ENCODE peak calls at places on chromosomes 4 and X, in nine cellular contexts. One of them, this sample, is unnamed.

GRCh38 chrX:49172280-49172780 is 632 bp downstream of the PLP2 start:
- DNase-seq in activated naive CD8-positive, alpha-beta T cell treated with anti-CD3 and anti-CD28 coated beads, Interleukin-2, amount 50 U/mL, for 24 hours: peak
- DNase-seq in COLO829: no peak
- DNase-seq in stimulated activated CD4-positive, alpha-beta T cell treated with anti-CD3 and anti-CD28 coated beads, Interleukin-4, amount 100 ng/mL, for 24 hours: peak
- DNase-seq in lower lobe of right lung: peak
- DNase-seq in stimulated activated CD8-positive, alpha-beta memory T cell treated with anti-CD3 and anti-CD28 coated beads, Interleukin-15, amount 100 ng/mL, for 24 hours: peak
- DNase-seq in NCI-H69: peak
- DNase-seq in mesothelial cell of epicardium: no peak
- DNase-seq in HEK293T: no peak
- DNase-seq in this sample: peak

GRCh38 chrX:70134116-70134477 is 850 bp downstream of the IGBP1 start:
- DNase-seq in activated naive CD8-positive, alpha-beta T cell treated with anti-CD3 and anti-CD28 coated beads, Interleukin-2, amount 50 U/mL, for 24 hours: no peak
- DNase-seq in COLO829: no peak
- DNase-seq in stimulated activated CD4-positive, alpha-beta T cell treated with anti-CD3 and anti-CD28 coated beads, Interleukin-4, amount 100 ng/mL, for 24 hours: peak
- DNase-seq in lower lobe of right lung: no peak
- DNase-seq in stimulated activated CD8-positive, alpha-beta memory T cell treated with anti-CD3 and anti-CD28 coated beads, Interleukin-15, amount 100 ng/mL, for 24 hours: no peak
- DNase-seq in NCI-H69: peak
- DNase-seq in mesothelial cell of epicardium: no peak
- DNase-seq in HEK293T: peak
- DNase-seq in this sample: peak

GRCh38 chr4:184961693-184962092 is 56.6 kb upstream of the HELT start:
- DNase-seq in activated naive CD8-positive, alpha-beta T cell treated with anti-CD3 and anti-CD28 coated beads, Interleukin-2, amount 50 U/mL, for 24 hours: no peak
- DNase-seq in COLO829: no peak
- DNase-seq in stimulated activated CD4-positive, alpha-beta T cell treated with anti-CD3 and anti-CD28 coated beads, Interleukin-4, amount 100 ng/mL, for 24 hours: no peak
- DNase-seq in lower lobe of right lung: no peak
- DNase-seq in stimulated activated CD8-positive, alpha-beta memory T cell treated with anti-CD3 and anti-CD28 coated beads, Interleukin-15, amount 100 ng/mL, for 24 hours: no peak
- DNase-seq in NCI-H69: peak
- DNase-seq in mesothelial cell of epicardium: no peak
- DNase-seq in HEK293T: peak
- DNase-seq in this sample: no peak

GRCh38 chr4:110088670-110089069 is 109.7 kb downstream of the ELOVL6 start:
- DNase-seq in activated naive CD8-positive, alpha-beta T cell treated with anti-CD3 and anti-CD28 coated beads, Interleukin-2, amount 50 U/mL, for 24 hours: no peak
- DNase-seq in COLO829: no peak
- DNase-seq in stimulated activated CD4-positive, alpha-beta T cell treated with anti-CD3 and anti-CD28 coated beads, Interleukin-4, amount 100 ng/mL, for 24 hours: peak
- DNase-seq in lower lobe of right lung: no peak
- DNase-seq in stimulated activated CD8-positive, alpha-beta memory T cell treated with anti-CD3 and anti-CD28 coated beads, Interleukin-15, amount 100 ng/mL, for 24 hours: no peak
- DNase-seq in NCI-H69: no peak
- DNase-seq in mesothelial cell of epicardium: no peak
- DNase-seq in HEK293T: no peak
- DNase-seq in this sample: peak

GRCh38 chrX:120790118-120790517 is 85.5 kb downstream of the CT47B1 start:
- DNase-seq in activated naive CD8-positive, alpha-beta T cell treated with anti-CD3 and anti-CD28 coated beads, Interleukin-2, amount 50 U/mL, for 24 hours: no peak
- DNase-seq in COLO829: peak
- DNase-seq in stimulated activated CD4-positive, alpha-beta T cell treated with anti-CD3 and anti-CD28 coated beads, Interleukin-4, amount 100 ng/mL, for 24 hours: peak
- DNase-seq in lower lobe of right lung: no peak
- DNase-seq in stimulated activated CD8-positive, alpha-beta memory T cell treated with anti-CD3 and anti-CD28 coated beads, Interleukin-15, amount 100 ng/mL, for 24 hours: no peak
- DNase-seq in NCI-H69: peak
- DNase-seq in mesothelial cell of epicardium: no peak
- DNase-seq in HEK293T: peak
- DNase-seq in this sample: peak

GRCh38 chrX:103685396-103685795 is 1.1 kb downstream of the MORF4L2 start:
- DNase-seq in activated naive CD8-positive, alpha-beta T cell treated with anti-CD3 and anti-CD28 coated beads, Interleukin-2, amount 50 U/mL, for 24 hours: no peak
- DNase-seq in COLO829: no peak
- DNase-seq in stimulated activated CD4-positive, alpha-beta T cell treated with anti-CD3 and anti-CD28 coated beads, Interleukin-4, amount 100 ng/mL, for 24 hours: no peak
- DNase-seq in lower lobe of right lung: no peak
- DNase-seq in stimulated activated CD8-positive, alpha-beta memory T cell treated with anti-CD3 and anti-CD28 coated beads, Interleukin-15, amount 100 ng/mL, for 24 hours: no peak
- DNase-seq in NCI-H69: peak
- DNase-seq in mesothelial cell of epicardium: no peak
- DNase-seq in HEK293T: no peak
- DNase-seq in this sample: no peak

GRCh38 chr4:182384496-182385155 is 141.4 kb downstream of the TENM3 start:
- DNase-seq in activated naive CD8-positive, alpha-beta T cell treated with anti-CD3 and anti-CD28 coated beads, Interleukin-2, amount 50 U/mL, for 24 hours: no peak
- DNase-seq in COLO829: no peak
- DNase-seq in stimulated activated CD4-positive, alpha-beta T cell treated with anti-CD3 and anti-CD28 coated beads, Interleukin-4, amount 100 ng/mL, for 24 hours: no peak
- DNase-seq in lower lobe of right lung: no peak
- DNase-seq in stimulated activated CD8-positive, alpha-beta memory T cell treated with anti-CD3 and anti-CD28 coated beads, Interleukin-15, amount 100 ng/mL, for 24 hours: no peak
- DNase-seq in NCI-H69: no peak
- DNase-seq in mesothelial cell of epicardium: no peak
- DNase-seq in HEK293T: no peak
- DNase-seq in this sample: no peak

GRCh38 chr4:174037631-174038030 is 245.8 kb downstream of the FBXO8 start:
- DNase-seq in activated naive CD8-positive, alpha-beta T cell treated with anti-CD3 and anti-CD28 coated beads, Interleukin-2, amount 50 U/mL, for 24 hours: no peak
- DNase-seq in COLO829: no peak
- DNase-seq in stimulated activated CD4-positive, alpha-beta T cell treated with anti-CD3 and anti-CD28 coated beads, Interleukin-4, amount 100 ng/mL, for 24 hours: no peak
- DNase-seq in lower lobe of right lung: no peak
- DNase-seq in stimulated activated CD8-positive, alpha-beta memory T cell treated with anti-CD3 and anti-CD28 coated beads, Interleukin-15, amount 100 ng/mL, for 24 hours: no peak
- DNase-seq in NCI-H69: peak
- DNase-seq in mesothelial cell of epicardium: no peak
- DNase-seq in HEK293T: no peak
- DNase-seq in this sample: peak

GRCh38 chr4:176584031-176584430 is 208.7 kb downstream of the VEGFC start:
- DNase-seq in activated naive CD8-positive, alpha-beta T cell treated with anti-CD3 and anti-CD28 coated beads, Interleukin-2, amount 50 U/mL, for 24 hours: no peak
- DNase-seq in COLO829: no peak
- DNase-seq in stimulated activated CD4-positive, alpha-beta T cell treated with anti-CD3 and anti-CD28 coated beads, Interleukin-4, amount 100 ng/mL, for 24 hours: no peak
- DNase-seq in lower lobe of right lung: no peak
- DNase-seq in stimulated activated CD8-positive, alpha-beta memory T cell treated with anti-CD3 and anti-CD28 coated beads, Interleukin-15, amount 100 ng/mL, for 24 hours: no peak
- DNase-seq in NCI-H69: no peak
- DNase-seq in mesothelial cell of epicardium: no peak
- DNase-seq in HEK293T: no peak
- DNase-seq in this sample: peak

GRCh38 chr4:40305329-40306193 is 29.6 kb upstream of the CHRNA9 start:
- DNase-seq in activated naive CD8-positive, alpha-beta T cell treated with anti-CD3 and anti-CD28 coated beads, Interleukin-2, amount 50 U/mL, for 24 hours: peak
- DNase-seq in COLO829: no peak
- DNase-seq in stimulated activated CD4-positive, alpha-beta T cell treated with anti-CD3 and anti-CD28 coated beads, Interleukin-4, amount 100 ng/mL, for 24 hours: peak
- DNase-seq in lower lobe of right lung: no peak
- DNase-seq in stimulated activated CD8-positive, alpha-beta memory T cell treated with anti-CD3 and anti-CD28 coated beads, Interleukin-15, amount 100 ng/mL, for 24 hours: no peak
- DNase-seq in NCI-H69: no peak
- DNase-seq in mesothelial cell of epicardium: no peak
- DNase-seq in HEK293T: no peak
- DNase-seq in this sample: no peak

GRCh38 chr4:155564880-155565279 is 101.8 kb upstream of the GUCY1A1 start:
- DNase-seq in activated naive CD8-positive, alpha-beta T cell treated with anti-CD3 and anti-CD28 coated beads, Interleukin-2, amount 50 U/mL, for 24 hours: no peak
- DNase-seq in COLO829: no peak
- DNase-seq in stimulated activated CD4-positive, alpha-beta T cell treated with anti-CD3 and anti-CD28 coated beads, Interleukin-4, amount 100 ng/mL, for 24 hours: no peak
- DNase-seq in lower lobe of right lung: no peak
- DNase-seq in stimulated activated CD8-positive, alpha-beta memory T cell treated with anti-CD3 and anti-CD28 coated beads, Interleukin-15, amount 100 ng/mL, for 24 hours: no peak
- DNase-seq in NCI-H69: no peak
- DNase-seq in mesothelial cell of epicardium: no peak
- DNase-seq in HEK293T: no peak
- DNase-seq in this sample: no peak

GRCh38 chrX:80578518-80579105 is 158.4 kb downstream of the TENT5D start:
- DNase-seq in activated naive CD8-positive, alpha-beta T cell treated with anti-CD3 and anti-CD28 coated beads, Interleukin-2, amount 50 U/mL, for 24 hours: no peak
- DNase-seq in COLO829: peak
- DNase-seq in stimulated activated CD4-positive, alpha-beta T cell treated with anti-CD3 and anti-CD28 coated beads, Interleukin-4, amount 100 ng/mL, for 24 hours: no peak
- DNase-seq in lower lobe of right lung: no peak
- DNase-seq in stimulated activated CD8-positive, alpha-beta memory T cell treated with anti-CD3 and anti-CD28 coated beads, Interleukin-15, amount 100 ng/mL, for 24 hours: no peak
- DNase-seq in NCI-H69: no peak
- DNase-seq in mesothelial cell of epicardium: no peak
- DNase-seq in HEK293T: peak
- DNase-seq in this sample: peak

GRCh38 chr4:141002323-141002805 is 130.9 kb downstream of the RNF150 start:
- DNase-seq in activated naive CD8-positive, alpha-beta T cell treated with anti-CD3 and anti-CD28 coated beads, Interleukin-2, amount 50 U/mL, for 24 hours: no peak
- DNase-seq in COLO829: no peak
- DNase-seq in stimulated activated CD4-positive, alpha-beta T cell treated with anti-CD3 and anti-CD28 coated beads, Interleukin-4, amount 100 ng/mL, for 24 hours: no peak
- DNase-seq in lower lobe of right lung: no peak
- DNase-seq in stimulated activated CD8-positive, alpha-beta memory T cell treated with anti-CD3 and anti-CD28 coated beads, Interleukin-15, amount 100 ng/mL, for 24 hours: no peak
- DNase-seq in NCI-H69: no peak
- DNase-seq in mesothelial cell of epicardium: no peak
- DNase-seq in HEK293T: no peak
- DNase-seq in this sample: peak

GRCh38 chr4:167100120-167100519 is 134.2 kb downstream of the SPOCK3 start:
- DNase-seq in activated naive CD8-positive, alpha-beta T cell treated with anti-CD3 and anti-CD28 coated beads, Interleukin-2, amount 50 U/mL, for 24 hours: no peak
- DNase-seq in COLO829: peak
- DNase-seq in stimulated activated CD4-positive, alpha-beta T cell treated with anti-CD3 and anti-CD28 coated beads, Interleukin-4, amount 100 ng/mL, for 24 hours: no peak
- DNase-seq in lower lobe of right lung: no peak
- DNase-seq in stimulated activated CD8-positive, alpha-beta memory T cell treated with anti-CD3 and anti-CD28 coated beads, Interleukin-15, amount 100 ng/mL, for 24 hours: no peak
- DNase-seq in NCI-H69: peak
- DNase-seq in mesothelial cell of epicardium: no peak
- DNase-seq in HEK293T: no peak
- DNase-seq in this sample: peak

GRCh38 chr4:72875545-72875944 is 194.0 kb downstream of the COX18 start:
- DNase-seq in activated naive CD8-positive, alpha-beta T cell treated with anti-CD3 and anti-CD28 coated beads, Interleukin-2, amount 50 U/mL, for 24 hours: no peak
- DNase-seq in COLO829: no peak
- DNase-seq in stimulated activated CD4-positive, alpha-beta T cell treated with anti-CD3 and anti-CD28 coated beads, Interleukin-4, amount 100 ng/mL, for 24 hours: no peak
- DNase-seq in lower lobe of right lung: no peak
- DNase-seq in stimulated activated CD8-positive, alpha-beta memory T cell treated with anti-CD3 and anti-CD28 coated beads, Interleukin-15, amount 100 ng/mL, for 24 hours: no peak
- DNase-seq in NCI-H69: no peak
- DNase-seq in mesothelial cell of epicardium: no peak
- DNase-seq in HEK293T: no peak
- DNase-seq in this sample: no peak

GRCh38 chrX:55312655-55313054 is 47.9 kb upstream of the PAGE3 start:
- DNase-seq in activated naive CD8-positive, alpha-beta T cell treated with anti-CD3 and anti-CD28 coated beads, Interleukin-2, amount 50 U/mL, for 24 hours: no peak
- DNase-seq in COLO829: no peak
- DNase-seq in stimulated activated CD4-positive, alpha-beta T cell treated with anti-CD3 and anti-CD28 coated beads, Interleukin-4, amount 100 ng/mL, for 24 hours: no peak
- DNase-seq in lower lobe of right lung: no peak
- DNase-seq in stimulated activated CD8-positive, alpha-beta memory T cell treated with anti-CD3 and anti-CD28 coated beads, Interleukin-15, amount 100 ng/mL, for 24 hours: no peak
- DNase-seq in NCI-H69: no peak
- DNase-seq in mesothelial cell of epicardium: no peak
- DNase-seq in HEK293T: no peak
- DNase-seq in this sample: no peak

GRCh38 chr4:175351473-175351872 is 433.3 kb downstream of the ADAM29 start:
- DNase-seq in activated naive CD8-positive, alpha-beta T cell treated with anti-CD3 and anti-CD28 coated beads, Interleukin-2, amount 50 U/mL, for 24 hours: no peak
- DNase-seq in COLO829: no peak
- DNase-seq in stimulated activated CD4-positive, alpha-beta T cell treated with anti-CD3 and anti-CD28 coated beads, Interleukin-4, amount 100 ng/mL, for 24 hours: no peak
- DNase-seq in lower lobe of right lung: no peak
- DNase-seq in stimulated activated CD8-positive, alpha-beta memory T cell treated with anti-CD3 and anti-CD28 coated beads, Interleukin-15, amount 100 ng/mL, for 24 hours: no peak
- DNase-seq in NCI-H69: no peak
- DNase-seq in mesothelial cell of epicardium: no peak
- DNase-seq in HEK293T: no peak
- DNase-seq in this sample: no peak

GRCh38 chr4:152970102-152970820 is 34.1 kb downstream of the FHDC1 start:
- DNase-seq in activated naive CD8-positive, alpha-beta T cell treated with anti-CD3 and anti-CD28 coated beads, Interleukin-2, amount 50 U/mL, for 24 hours: no peak
- DNase-seq in COLO829: peak
- DNase-seq in stimulated activated CD4-positive, alpha-beta T cell treated with anti-CD3 and anti-CD28 coated beads, Interleukin-4, amount 100 ng/mL, for 24 hours: no peak
- DNase-seq in lower lobe of right lung: no peak
- DNase-seq in stimulated activated CD8-positive, alpha-beta memory T cell treated with anti-CD3 and anti-CD28 coated beads, Interleukin-15, amount 100 ng/mL, for 24 hours: no peak
- DNase-seq in NCI-H69: no peak
- DNase-seq in mesothelial cell of epicardium: no peak
- DNase-seq in HEK293T: no peak
- DNase-seq in this sample: peak

GRCh38 chrX:48456628-48457027 is 13.4 kb downstream of the SLC38A5 start:
- DNase-seq in activated naive CD8-positive, alpha-beta T cell treated with anti-CD3 and anti-CD28 coated beads, Interleukin-2, amount 50 U/mL, for 24 hours: no peak
- DNase-seq in COLO829: no peak
- DNase-seq in stimulated activated CD4-positive, alpha-beta T cell treated with anti-CD3 and anti-CD28 coated beads, Interleukin-4, amount 100 ng/mL, for 24 hours: no peak
- DNase-seq in lower lobe of right lung: no peak
- DNase-seq in stimulated activated CD8-positive, alpha-beta memory T cell treated with anti-CD3 and anti-CD28 coated beads, Interleukin-15, amount 100 ng/mL, for 24 hours: no peak
- DNase-seq in NCI-H69: no peak
- DNase-seq in mesothelial cell of epicardium: peak
- DNase-seq in HEK293T: no peak
- DNase-seq in this sample: no peak

GRCh38 chrX:15849555-15849954 is 5.1 kb downstream of the AP1S2 start:
- DNase-seq in activated naive CD8-positive, alpha-beta T cell treated with anti-CD3 and anti-CD28 coated beads, Interleukin-2, amount 50 U/mL, for 24 hours: no peak
- DNase-seq in COLO829: peak
- DNase-seq in stimulated activated CD4-positive, alpha-beta T cell treated with anti-CD3 and anti-CD28 coated beads, Interleukin-4, amount 100 ng/mL, for 24 hours: no peak
- DNase-seq in lower lobe of right lung: no peak
- DNase-seq in stimulated activated CD8-positive, alpha-beta memory T cell treated with anti-CD3 and anti-CD28 coated beads, Interleukin-15, amount 100 ng/mL, for 24 hours: no peak
- DNase-seq in NCI-H69: peak
- DNase-seq in mesothelial cell of epicardium: no peak
- DNase-seq in HEK293T: peak
- DNase-seq in this sample: peak

GRCh38 chrX:83446355-83446754 is 61.7 kb upstream of the POU3F4 start:
- DNase-seq in activated naive CD8-positive, alpha-beta T cell treated with anti-CD3 and anti-CD28 coated beads, Interleukin-2, amount 50 U/mL, for 24 hours: no peak
- DNase-seq in COLO829: no peak
- DNase-seq in stimulated activated CD4-positive, alpha-beta T cell treated with anti-CD3 and anti-CD28 coated beads, Interleukin-4, amount 100 ng/mL, for 24 hours: no peak
- DNase-seq in lower lobe of right lung: no peak
- DNase-seq in stimulated activated CD8-positive, alpha-beta memory T cell treated with anti-CD3 and anti-CD28 coated beads, Interleukin-15, amount 100 ng/mL, for 24 hours: no peak
- DNase-seq in NCI-H69: no peak
- DNase-seq in mesothelial cell of epicardium: no peak
- DNase-seq in HEK293T: no peak
- DNase-seq in this sample: no peak

GRCh38 chr4:143270266-143270838 is 66.3 kb upstream of the GAB1 start:
- DNase-seq in activated naive CD8-positive, alpha-beta T cell treated with anti-CD3 and anti-CD28 coated beads, Interleukin-2, amount 50 U/mL, for 24 hours: no peak
- DNase-seq in COLO829: no peak
- DNase-seq in stimulated activated CD4-positive, alpha-beta T cell treated with anti-CD3 and anti-CD28 coated beads, Interleukin-4, amount 100 ng/mL, for 24 hours: no peak
- DNase-seq in lower lobe of right lung: no peak
- DNase-seq in stimulated activated CD8-positive, alpha-beta memory T cell treated with anti-CD3 and anti-CD28 coated beads, Interleukin-15, amount 100 ng/mL, for 24 hours: no peak
- DNase-seq in NCI-H69: no peak
- DNase-seq in mesothelial cell of epicardium: no peak
- DNase-seq in HEK293T: no peak
- DNase-seq in this sample: no peak

GRCh38 chr4:53552711-53553110 is 38.6 kb downstream of the LNX1 start:
- DNase-seq in activated naive CD8-positive, alpha-beta T cell treated with anti-CD3 and anti-CD28 coated beads, Interleukin-2, amount 50 U/mL, for 24 hours: no peak
- DNase-seq in COLO829: no peak
- DNase-seq in stimulated activated CD4-positive, alpha-beta T cell treated with anti-CD3 and anti-CD28 coated beads, Interleukin-4, amount 100 ng/mL, for 24 hours: no peak
- DNase-seq in lower lobe of right lung: no peak
- DNase-seq in stimulated activated CD8-positive, alpha-beta memory T cell treated with anti-CD3 and anti-CD28 coated beads, Interleukin-15, amount 100 ng/mL, for 24 hours: no peak
- DNase-seq in NCI-H69: no peak
- DNase-seq in mesothelial cell of epicardium: no peak
- DNase-seq in HEK293T: no peak
- DNase-seq in this sample: no peak

GRCh38 chr4:113419631-113420030 is 341.9 kb downstream of the CAMK2D start:
- DNase-seq in activated naive CD8-positive, alpha-beta T cell treated with anti-CD3 and anti-CD28 coated beads, Interleukin-2, amount 50 U/mL, for 24 hours: no peak
- DNase-seq in COLO829: no peak
- DNase-seq in stimulated activated CD4-positive, alpha-beta T cell treated with anti-CD3 and anti-CD28 coated beads, Interleukin-4, amount 100 ng/mL, for 24 hours: no peak
- DNase-seq in lower lobe of right lung: no peak
- DNase-seq in stimulated activated CD8-positive, alpha-beta memory T cell treated with anti-CD3 and anti-CD28 coated beads, Interleukin-15, amount 100 ng/mL, for 24 hours: no peak
- DNase-seq in NCI-H69: no peak
- DNase-seq in mesothelial cell of epicardium: no peak
- DNase-seq in HEK293T: no peak
- DNase-seq in this sample: no peak

GRCh38 chr4:165383757-165384156 is 4.9 kb downstream of the CPE start:
- DNase-seq in activated naive CD8-positive, alpha-beta T cell treated with anti-CD3 and anti-CD28 coated beads, Interleukin-2, amount 50 U/mL, for 24 hours: no peak
- DNase-seq in COLO829: no peak
- DNase-seq in stimulated activated CD4-positive, alpha-beta T cell treated with anti-CD3 and anti-CD28 coated beads, Interleukin-4, amount 100 ng/mL, for 24 hours: no peak
- DNase-seq in lower lobe of right lung: no peak
- DNase-seq in stimulated activated CD8-positive, alpha-beta memory T cell treated with anti-CD3 and anti-CD28 coated beads, Interleukin-15, amount 100 ng/mL, for 24 hours: no peak
- DNase-seq in NCI-H69: peak
- DNase-seq in mesothelial cell of epicardium: no peak
- DNase-seq in HEK293T: no peak
- DNase-seq in this sample: peak

GRCh38 chr4:147594107-147594506 is 23.1 kb upstream of the TMEM184C start:
- DNase-seq in activated naive CD8-positive, alpha-beta T cell treated with anti-CD3 and anti-CD28 coated beads, Interleukin-2, amount 50 U/mL, for 24 hours: no peak
- DNase-seq in COLO829: no peak
- DNase-seq in stimulated activated CD4-positive, alpha-beta T cell treated with anti-CD3 and anti-CD28 coated beads, Interleukin-4, amount 100 ng/mL, for 24 hours: no peak
- DNase-seq in lower lobe of right lung: no peak
- DNase-seq in stimulated activated CD8-positive, alpha-beta memory T cell treated with anti-CD3 and anti-CD28 coated beads, Interleukin-15, amount 100 ng/mL, for 24 hours: no peak
- DNase-seq in NCI-H69: peak
- DNase-seq in mesothelial cell of epicardium: no peak
- DNase-seq in HEK293T: no peak
- DNase-seq in this sample: no peak

GRCh38 chr4:27381806-27382205 is 521.2 kb downstream of the STIM2 start:
- DNase-seq in activated naive CD8-positive, alpha-beta T cell treated with anti-CD3 and anti-CD28 coated beads, Interleukin-2, amount 50 U/mL, for 24 hours: no peak
- DNase-seq in COLO829: no peak
- DNase-seq in stimulated activated CD4-positive, alpha-beta T cell treated with anti-CD3 and anti-CD28 coated beads, Interleukin-4, amount 100 ng/mL, for 24 hours: no peak
- DNase-seq in lower lobe of right lung: no peak
- DNase-seq in stimulated activated CD8-positive, alpha-beta memory T cell treated with anti-CD3 and anti-CD28 coated beads, Interleukin-15, amount 100 ng/mL, for 24 hours: no peak
- DNase-seq in NCI-H69: peak
- DNase-seq in mesothelial cell of epicardium: no peak
- DNase-seq in HEK293T: no peak
- DNase-seq in this sample: no peak

GRCh38 chrX:13077168-13077567 is 32.7 kb upstream of the FAM9C start:
- DNase-seq in activated naive CD8-positive, alpha-beta T cell treated with anti-CD3 and anti-CD28 coated beads, Interleukin-2, amount 50 U/mL, for 24 hours: no peak
- DNase-seq in COLO829: no peak
- DNase-seq in stimulated activated CD4-positive, alpha-beta T cell treated with anti-CD3 and anti-CD28 coated beads, Interleukin-4, amount 100 ng/mL, for 24 hours: peak
- DNase-seq in lower lobe of right lung: no peak
- DNase-seq in stimulated activated CD8-positive, alpha-beta memory T cell treated with anti-CD3 and anti-CD28 coated beads, Interleukin-15, amount 100 ng/mL, for 24 hours: no peak
- DNase-seq in NCI-H69: no peak
- DNase-seq in mesothelial cell of epicardium: no peak
- DNase-seq in HEK293T: no peak
- DNase-seq in this sample: peak

GRCh38 chr4:10157478-10158354 is 41.1 kb upstream of the WDR1 start:
- DNase-seq in activated naive CD8-positive, alpha-beta T cell treated with anti-CD3 and anti-CD28 coated beads, Interleukin-2, amount 50 U/mL, for 24 hours: peak
- DNase-seq in COLO829: peak
- DNase-seq in stimulated activated CD4-positive, alpha-beta T cell treated with anti-CD3 and anti-CD28 coated beads, Interleukin-4, amount 100 ng/mL, for 24 hours: peak
- DNase-seq in lower lobe of right lung: peak
- DNase-seq in stimulated activated CD8-positive, alpha-beta memory T cell treated with anti-CD3 and anti-CD28 coated beads, Interleukin-15, amount 100 ng/mL, for 24 hours: no peak
- DNase-seq in NCI-H69: peak
- DNase-seq in mesothelial cell of epicardium: peak
- DNase-seq in HEK293T: peak
- DNase-seq in this sample: peak